ENCODE peak calls at places on chromosomes 11 and 22, in five cellular contexts. L is breast epithelium, V is sigmoid colon, A is stomach, W is suprapubic skin. I is an unnamed sample.

GRCh38 chr11:17353228-17354021 is 1.8 kb downstream of the NCR3LG1 start:
- DNase-seq in A (peak; percentile 73), V (peak; percentile 87), W (peak; percentile 85), L (peak; percentile 71), I (peak; percentile 54)

GRCh38 chr22:28674121-28674563 is 5.5 kb downstream of the TTC28 start:
- DNase-seq in V (no peak), A (no peak), W (no peak), L (no peak), I (peak; percentile 83)

GRCh38 chr22:30160926-30161546 is 80.8 kb downstream of the HORMAD2 start:
- DNase-seq in V (no peak), L (no peak), A (no peak), W (no peak), I (no peak)

GRCh38 chr22:42931421-42932196 is 74.5 kb upstream of the ARFGAP3 start:
- DNase-seq in L (no peak), W (no peak), V (no peak), A (no peak), I (peak; percentile 52)

GRCh38 chr22:35071784-35072183 is 5.8 kb downstream of the ISX start:
- DNase-seq in W (no peak), A (no peak), V (no peak), L (no peak), I (no peak)

GRCh38 chr11:134864968-134865305 is 452.9 kb upstream of the B3GAT1 start:
- DNase-seq in W (no peak), L (no peak), V (no peak), A (no peak), I (no peak)

GRCh38 chr22:24694971-24695928 is 79.3 kb downstream of the PIWIL3 start:
- DNase-seq in W (no peak), A (no peak), V (no peak), L (no peak), I (no peak)

GRCh38 chr11:111512296-111513239 is at the start of gene BTG4:
- DNase-seq in L (no peak), V (peak; percentile 51), A (no peak), W (peak; percentile 78), I (no peak)

GRCh38 chr11:76835928-76836612 is 24.6 kb upstream of the ACER3 start:
- DNase-seq in A (peak; percentile 83), W (no peak), L (peak; percentile 68), V (no peak), I (no peak)

GRCh38 chr11:87180743-87181142 is 143.0 kb downstream of the TMEM135 start:
- DNase-seq in V (no peak), L (no peak), W (no peak), A (no peak), I (no peak)

GRCh38 chr11:73158356-73159051 is 16.4 kb upstream of the FCHSD2 start:
- DNase-seq in V (peak; percentile 40), A (no peak), W (no peak), L (no peak), I (no peak)

GRCh38 chr11:73969991-73970800 is 12.4 kb downstream of the UCP2 start:
- DNase-seq in V (no peak), A (no peak), L (peak; percentile 34), W (no peak), I (no peak)

GRCh38 chr11:129225190-129225589 is 33.1 kb upstream of the ARHGAP32 start:
- DNase-seq in A (no peak), L (no peak), V (no peak), W (no peak), I (no peak)

GRCh38 chr11:67436459-67437081 is 912 bp downstream of the PTPRCAP start:
- DNase-seq in W (no peak), L (no peak), A (peak; percentile 44), V (no peak), I (peak; percentile 94)

GRCh38 chr22:36253523-36254490 is 874 bp downstream of the APOL1 start:
- DNase-seq in A (peak; percentile 68), L (peak; percentile 39), V (peak; percentile 86), W (no peak), I (no peak)

GRCh38 chr11:134676516-134677287 is 264.7 kb upstream of the B3GAT1 start:
- DNase-seq in A (no peak), L (no peak), V (peak; percentile 42), W (peak; percentile 66), I (no peak)

GRCh38 chr11:12361650-12362049 is 15.7 kb upstream of the PARVA start:
- DNase-seq in A (no peak), L (no peak), V (no peak), W (no peak), I (no peak)

GRCh38 chr22:47474464-47474863 is 712.0 kb downstream of the TBC1D22A start:
- DNase-seq in A (no peak), L (no peak), W (no peak), V (no peak), I (no peak)

GRCh38 chr11:47257518-47258316 is at the start of gene NR1H3:
- DNase-seq in L (peak; percentile 71), W (peak; percentile 91), A (peak; percentile 79), V (peak; percentile 95), I (no peak)

GRCh38 chr11:72968395-72968794 is 154.2 kb downstream of the ATG16L2 start:
- DNase-seq in W (no peak), V (no peak), A (no peak), L (no peak), I (no peak)

GRCh38 chr11:19374189-19374588 is 133.4 kb upstream of the E2F8 start:
- DNase-seq in V (no peak), L (no peak), A (no peak), W (no peak), I (no peak)

GRCh38 chr22:38862375-38863329 is 9.4 kb downstream of the CBX6 start:
- DNase-seq in L (peak; percentile 37), W (no peak), A (no peak), V (peak; percentile 87), I (no peak)

GRCh38 chr11:16408619-16409018 is 52.3 kb upstream of the SOX6 start:
- DNase-seq in W (no peak), A (no peak), L (no peak), V (no peak), I (no peak)

GRCh38 chr11:30581646-30582045 is 4.5 kb downstream of the MPPED2 start:
- DNase-seq in W (no peak), L (no peak), V (no peak), A (no peak), I (no peak)

GRCh38 chr11:30585067-30585891 is 874 bp downstream of the MPPED2 start:
- DNase-seq in W (peak; percentile 80), A (peak; percentile 28), L (peak; percentile 54), V (peak; percentile 74), I (no peak)

GRCh38 chr11:30583505-30584280 is 2.5 kb downstream of the MPPED2 start:
- DNase-seq in V (peak; percentile 70), W (no peak), L (peak; percentile 49), A (no peak), I (no peak)

GRCh38 chr11:30585892-30586250 is 282 bp downstream of the MPPED2 start:
- DNase-seq in A (no peak), L (peak; percentile 52), V (peak; percentile 68), W (no peak), I (no peak)

DNA sequence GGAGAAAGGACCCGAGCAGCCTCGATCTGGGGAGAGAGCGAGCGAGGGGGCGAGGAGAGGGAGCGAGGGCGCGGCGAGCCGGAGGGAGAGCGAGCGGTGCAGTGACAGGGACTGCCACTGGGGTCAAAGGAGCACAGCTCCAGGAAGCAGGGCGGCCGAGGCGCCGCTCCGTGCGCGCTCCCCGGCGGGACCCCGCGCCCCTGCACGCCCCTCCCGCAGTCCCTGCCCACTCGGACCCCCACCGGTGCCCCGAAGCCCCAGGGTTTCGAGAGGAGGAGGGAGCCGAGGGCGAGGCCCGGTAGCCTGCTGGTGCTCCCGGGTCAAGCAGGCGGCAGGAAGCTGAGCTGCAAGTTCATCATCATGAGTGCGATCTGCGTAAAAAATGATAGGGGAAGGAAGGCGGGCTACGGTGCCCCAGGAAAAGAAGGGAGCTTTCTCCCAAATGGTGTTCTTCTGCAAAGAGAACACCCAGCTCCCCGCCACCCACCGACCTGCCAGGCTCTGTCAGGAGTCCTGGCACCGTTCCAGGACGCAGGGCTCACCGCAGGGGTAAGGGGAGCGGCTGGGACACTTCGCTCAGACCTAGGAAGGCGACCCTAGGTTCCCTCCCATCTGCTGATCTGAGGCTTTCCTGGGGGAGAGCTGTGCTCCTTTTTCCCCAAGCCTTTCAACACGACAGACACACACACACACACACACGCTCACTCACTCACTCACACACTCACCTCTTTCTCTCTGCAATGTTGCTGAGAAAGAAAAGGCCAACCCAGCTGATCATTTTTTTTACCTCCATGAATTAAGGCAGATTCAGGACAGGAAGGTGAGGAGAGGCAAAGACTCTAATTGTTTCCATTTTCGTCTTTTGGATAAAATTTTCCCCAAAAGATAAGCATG is at the start of gene MPPED2:
- DNase-seq in V (peak; percentile 77), W (peak; percentile 77), A (no peak), L (peak; percentile 63), I (no peak)
- TF ChIP-seq POLR2AphosphoS5 in V (no peak), W (no peak), A (no peak), L (no peak), I (no peak)

GRCh38 chr11:131025020-131025419 is 108.7 kb upstream of the SNX19 start:
- DNase-seq in V (no peak), W (no peak), A (no peak), L (no peak), I (no peak)
- TF ChIP-seq CTCF in V (peak; percentile 34), W (peak; percentile 14), A (no peak), L (no peak), I (no peak)

DNA sequence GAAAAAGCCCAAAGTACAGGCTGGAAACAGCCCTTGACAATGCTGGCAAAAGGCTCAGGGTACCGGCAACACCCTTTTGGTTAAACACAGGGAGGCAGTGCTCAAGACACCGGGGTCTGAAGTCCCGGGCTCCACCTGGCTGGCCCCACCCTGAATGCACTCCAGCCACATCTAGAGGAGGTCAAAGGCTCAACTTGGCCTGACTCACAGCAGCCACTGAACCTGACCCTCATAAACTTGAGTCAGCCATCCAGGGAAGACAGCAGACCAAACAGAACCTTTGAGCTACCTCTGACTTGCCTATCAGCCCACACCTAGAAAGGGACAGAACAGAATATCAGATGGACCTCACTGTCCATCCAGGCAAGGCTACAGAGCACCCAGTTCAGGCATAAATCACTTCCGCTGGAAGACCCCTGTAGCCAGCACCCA is 3.8 kb downstream of the CFL1 start:
- DNase-seq in W (no peak), L (no peak), A (peak; percentile 68), V (peak; percentile 52), I (no peak)
- TF ChIP-seq POLR2AphosphoS5 in W (no peak), L (no peak), A (no peak), V (no peak), I (no peak)

GRCh38 chr11:131880976-131881375 is 510.6 kb downstream of the NTM start:
- DNase-seq in W (no peak), A (no peak), L (no peak), V (no peak), I (no peak)

GRCh38 chr11:131886201-131886600 is 515.8 kb downstream of the NTM start:
- DNase-seq in L (no peak), W (no peak), A (no peak), V (no peak), I (no peak)

GRCh38 chr11:131885371-131885770 is 515.0 kb downstream of the NTM start:
- DNase-seq in V (no peak), A (no peak), W (no peak), L (no peak), I (no peak)

GRCh38 chr11:131884461-131885073 is 514.2 kb downstream of the NTM start:
- DNase-seq in W (no peak), A (no peak), V (no peak), L (no peak), I (no peak)

DNA sequence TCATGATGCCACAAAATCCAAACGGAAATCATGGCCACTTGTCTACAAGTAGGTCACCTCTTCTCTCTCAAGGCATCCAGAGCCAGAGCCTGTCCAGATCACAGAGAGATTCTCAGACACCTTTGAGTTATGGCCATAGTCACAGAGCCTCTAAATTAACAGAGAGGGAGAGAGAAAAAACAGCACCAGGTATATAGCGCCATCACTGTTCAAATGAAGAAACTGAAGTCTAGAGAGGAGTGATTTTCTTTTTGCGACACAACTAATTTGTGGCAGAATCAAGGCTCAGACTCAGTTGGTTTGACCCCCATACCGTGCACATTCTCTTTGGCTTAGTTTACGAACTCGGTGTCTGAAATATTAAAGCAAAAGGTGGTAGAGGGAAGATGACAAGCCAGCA is 512.9 kb downstream of the NTM start:
- DNase-seq in W (no peak), A (no peak), V (no peak), L (no peak), I (no peak)
- TF ChIP-seq CTCF in W (no peak), A (no peak), V (no peak), L (no peak), I (no peak)